ENCODE peak calls at places on chromosomes 5 and 9, in four cellular contexts. One of them, this sample, is unnamed.

GRCh38 chr5:169331292-169331852 is 30.4 kb upstream of the SLIT3 start:
- DNase-seq in IMR-90: no peak
- DNase-seq in GM12878: no peak
- DNase-seq in K562: no peak
- DNase-seq in this sample: peak

GRCh38 chr9:80842383-80842782 is 847.0 kb downstream of the TLE1 start:
- DNase-seq in IMR-90: no peak
- DNase-seq in GM12878: no peak
- DNase-seq in K562: no peak
- DNase-seq in this sample: no peak

GRCh38 chr5:123125172-123125508 is 36.1 kb downstream of the PRDM6 start:
- DNase-seq in IMR-90: peak
- DNase-seq in GM12878: no peak
- DNase-seq in K562: no peak
- DNase-seq in this sample: no peak

GRCh38 chr5:133962131-133962530 is 6.3 kb downstream of the C5orf15 start:
- DNase-seq in IMR-90: no peak
- DNase-seq in GM12878: no peak
- DNase-seq in K562: no peak
- DNase-seq in this sample: no peak

GRCh38 chr5:6905423-6905822 is 192.2 kb downstream of the TENT4A start:
- DNase-seq in IMR-90: no peak
- DNase-seq in GM12878: no peak
- DNase-seq in K562: no peak
- DNase-seq in this sample: no peak

GRCh38 chr5:1421521-1422341 is 23.5 kb downstream of the SLC6A3 start:
- DNase-seq in IMR-90: no peak
- DNase-seq in GM12878: no peak
- DNase-seq in K562: no peak
- DNase-seq in this sample: no peak

GRCh38 chr5:169574147-169574646 is 9.4 kb upstream of the SPDL1 start:
- DNase-seq in IMR-90: no peak
- DNase-seq in GM12878: no peak
- DNase-seq in K562: no peak
- DNase-seq in this sample: no peak

GRCh38 chr5:36576721-36577120 is 29.7 kb upstream of the SLC1A3 start:
- DNase-seq in IMR-90: no peak
- DNase-seq in GM12878: no peak
- DNase-seq in K562: no peak
- DNase-seq in this sample: no peak

GRCh38 chr5:80672140-80672736 is 17.5 kb upstream of the DHFR start:
- DNase-seq in IMR-90: peak
- DNase-seq in GM12878: peak
- DNase-seq in K562: peak
- DNase-seq in this sample: peak

GRCh38 chr5:133685402-133686018 is 73.2 kb upstream of the FSTL4 start:
- DNase-seq in IMR-90: no peak
- DNase-seq in GM12878: no peak
- DNase-seq in K562: no peak
- DNase-seq in this sample: no peak

GRCh38 chr9:7094052-7094451 is 336.3 kb downstream of the KDM4C start:
- DNase-seq in IMR-90: peak
- DNase-seq in GM12878: no peak
- DNase-seq in K562: no peak
- DNase-seq in this sample: no peak

GRCh38 chr9:114362394-114362793 is 25.4 kb downstream of the AKNA start:
- DNase-seq in IMR-90: no peak
- DNase-seq in GM12878: no peak
- DNase-seq in K562: no peak
- DNase-seq in this sample: no peak

GRCh38 chr5:175347027-175347426 is 97.0 kb downstream of the DRD1 start:
- DNase-seq in IMR-90: peak
- DNase-seq in GM12878: no peak
- DNase-seq in K562: no peak
- DNase-seq in this sample: no peak

GRCh38 chr5:138352722-138353549 is 451 bp downstream of the KDM3B start:
- DNase-seq in IMR-90: peak
- DNase-seq in GM12878: no peak
- DNase-seq in K562: peak
- DNase-seq in this sample: peak

GRCh38 chr9:99181621-99182020 is 40.1 kb downstream of the ALG2 start:
- DNase-seq in IMR-90: peak
- DNase-seq in GM12878: peak
- DNase-seq in K562: no peak
- DNase-seq in this sample: no peak

GRCh38 chr9:112665347-112665746 is 52.6 kb downstream of the INIP start:
- DNase-seq in IMR-90: peak
- DNase-seq in GM12878: no peak
- DNase-seq in K562: peak
- DNase-seq in this sample: peak

GRCh38 chr9:70363760-70364159 is 50.7 kb downstream of the KLF9 start:
- DNase-seq in IMR-90: no peak
- DNase-seq in GM12878: no peak
- DNase-seq in K562: no peak
- DNase-seq in this sample: no peak

GRCh38 chr5:671459-672328 is 21.5 kb downstream of the TPPP start:
- DNase-seq in IMR-90: peak
- DNase-seq in GM12878: no peak
- DNase-seq in K562: peak
- DNase-seq in this sample: peak

GRCh38 chr5:72921886-72922285 is 34.0 kb upstream of the FCHO2 start:
- DNase-seq in IMR-90: no peak
- DNase-seq in GM12878: no peak
- DNase-seq in K562: no peak
- DNase-seq in this sample: no peak

GRCh38 chr5:100448250-100448649 is 86.9 kb upstream of the FAM174A start:
- DNase-seq in IMR-90: no peak
- DNase-seq in GM12878: no peak
- DNase-seq in K562: no peak
- DNase-seq in this sample: no peak

GRCh38 chr5:2755371-2755715 is 3.9 kb upstream of the IRX2 start:
- DNase-seq in IMR-90: no peak
- DNase-seq in GM12878: no peak
- DNase-seq in K562: no peak
- DNase-seq in this sample: no peak

GRCh38 chr5:178548751-178549150 is 41.4 kb downstream of the COL23A1 start:
- DNase-seq in IMR-90: no peak
- DNase-seq in GM12878: no peak
- DNase-seq in K562: no peak
- DNase-seq in this sample: no peak

GRCh38 chr9:87097238-87097637 is 149.9 kb upstream of the GAS1 start:
- DNase-seq in IMR-90: no peak
- DNase-seq in GM12878: no peak
- DNase-seq in K562: no peak
- DNase-seq in this sample: no peak

GRCh38 chr5:142600611-142601360 is 85.1 kb downstream of the FGF1 start:
- DNase-seq in IMR-90: peak
- DNase-seq in GM12878: no peak
- DNase-seq in K562: no peak
- DNase-seq in this sample: no peak

GRCh38 chr9:124881138-124881743 is 19.3 kb downstream of the ARPC5L start:
- DNase-seq in IMR-90: no peak
- DNase-seq in GM12878: no peak
- DNase-seq in K562: no peak
- DNase-seq in this sample: no peak

GRCh38 chr5:168916852-168917251 is 337.7 kb upstream of the PANK3 start:
- DNase-seq in IMR-90: no peak
- DNase-seq in GM12878: no peak
- DNase-seq in K562: no peak
- DNase-seq in this sample: no peak

GRCh38 chr5:77232959-77233358 is 22.5 kb downstream of the PDE8B start:
- DNase-seq in IMR-90: no peak
- DNase-seq in GM12878: no peak
- DNase-seq in K562: no peak
- DNase-seq in this sample: no peak

GRCh38 chr9:76810377-76810957 is 46.2 kb downstream of the PCA3 start:
- DNase-seq in IMR-90: peak
- DNase-seq in GM12878: no peak
- DNase-seq in K562: peak
- DNase-seq in this sample: peak

GRCh38 chr5:43616535-43616934 is 13.6 kb downstream of the NNT start:
- DNase-seq in IMR-90: peak
- DNase-seq in GM12878: no peak
- DNase-seq in K562: no peak
- DNase-seq in this sample: no peak

GRCh38 chr9:20592673-20593072 is 29.6 kb downstream of the MLLT3 start:
- DNase-seq in IMR-90: peak
- DNase-seq in GM12878: no peak
- DNase-seq in K562: no peak
- DNase-seq in this sample: no peak

GRCh38 chr9:75866273-75866871 is 24.1 kb upstream of the PCSK5 start:
- DNase-seq in IMR-90: peak
- DNase-seq in GM12878: no peak
- DNase-seq in K562: peak
- DNase-seq in this sample: no peak

GRCh38 chr5:153905214-153905613 is 133.5 kb downstream of the FAM114A2 start:
- DNase-seq in IMR-90: no peak
- DNase-seq in GM12878: no peak
- DNase-seq in K562: no peak
- DNase-seq in this sample: no peak

GRCh38 chr9:131237311-131237710 is 39.0 kb downstream of the FAM78A start:
- DNase-seq in IMR-90: no peak
- DNase-seq in GM12878: no peak
- DNase-seq in K562: no peak
- DNase-seq in this sample: no peak
- TF ChIP-seq ELK1 in IMR-90: no peak
- TF ChIP-seq ELK1 in GM12878: no peak
- TF ChIP-seq ELK1 in K562: no peak
- TF ChIP-seq ELK1 in this sample: no peak

GRCh38 chr9:122314193-122314592 is 49.5 kb downstream of the MRRF start:
- DNase-seq in IMR-90: no peak
- DNase-seq in GM12878: no peak
- DNase-seq in K562: no peak
- DNase-seq in this sample: no peak
- TF ChIP-seq ELK1 in IMR-90: no peak
- TF ChIP-seq ELK1 in GM12878: no peak
- TF ChIP-seq ELK1 in K562: no peak
- TF ChIP-seq ELK1 in this sample: no peak

GRCh38 chr9:137774775-137775386 is 102.7 kb upstream of the CACNA1B start:
- DNase-seq in IMR-90: no peak
- DNase-seq in GM12878: no peak
- DNase-seq in K562: no peak
- DNase-seq in this sample: no peak

GRCh38 chr9:137771580-137771979 is 106.0 kb upstream of the CACNA1B start:
- DNase-seq in IMR-90: no peak
- DNase-seq in GM12878: no peak
- DNase-seq in K562: no peak
- DNase-seq in this sample: no peak

GRCh38 chr9:137776306-137776995 is 101.1 kb upstream of the CACNA1B start:
- DNase-seq in IMR-90: no peak
- DNase-seq in GM12878: no peak
- DNase-seq in K562: no peak
- DNase-seq in this sample: no peak

GRCh38 chr9:137777761-137778160 is 99.8 kb upstream of the CACNA1B start:
- DNase-seq in IMR-90: no peak
- DNase-seq in GM12878: no peak
- DNase-seq in K562: no peak
- DNase-seq in this sample: no peak

DNA sequence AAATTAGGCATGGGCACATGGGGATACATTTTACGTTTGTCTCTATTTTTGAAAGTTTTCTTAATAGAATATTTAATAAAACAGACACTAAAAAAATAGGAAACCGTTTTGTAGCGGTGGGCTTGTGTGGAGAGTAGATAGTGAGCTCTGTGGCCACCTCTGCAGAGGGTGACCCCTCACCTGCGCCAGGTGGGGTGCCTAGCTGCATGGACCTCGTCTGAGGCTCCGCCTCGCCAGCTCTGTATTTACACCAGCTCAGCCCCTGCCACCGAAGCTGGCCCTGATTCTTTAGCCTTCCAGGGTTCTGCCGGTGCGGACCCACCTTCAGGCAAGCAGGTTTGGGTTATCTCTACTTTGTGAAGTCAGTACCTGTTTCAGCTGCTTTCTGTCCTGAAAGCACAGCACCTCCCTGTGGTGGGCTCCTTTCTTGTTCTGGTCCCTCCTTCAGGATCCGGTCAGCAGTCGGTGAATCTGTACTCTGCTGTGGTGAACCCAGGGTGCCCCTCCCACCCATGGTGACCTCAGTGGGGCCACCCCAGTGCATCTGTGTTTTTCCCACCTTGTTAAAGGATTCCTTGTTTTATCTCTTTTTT is 105.2 kb upstream of the CACNA1B start:
- DNase-seq in IMR-90: no peak
- DNase-seq in GM12878: no peak
- DNase-seq in K562: no peak
- DNase-seq in this sample: peak
- TF ChIP-seq ELK1 in IMR-90: no peak
- TF ChIP-seq ELK1 in GM12878: no peak
- TF ChIP-seq ELK1 in K562: no peak
- TF ChIP-seq ELK1 in this sample: no peak

GRCh38 chr5:95595289-95595931 is 24.5 kb upstream of the GPR150 start:
- DNase-seq in IMR-90: no peak
- DNase-seq in GM12878: no peak
- DNase-seq in K562: no peak
- DNase-seq in this sample: no peak

GRCh38 chr5:95591490-95591901 is 28.4 kb upstream of the GPR150 start:
- DNase-seq in IMR-90: peak
- DNase-seq in GM12878: no peak
- DNase-seq in K562: no peak
- DNase-seq in this sample: peak

GRCh38 chr5:95590880-95591279 is 29.0 kb upstream of the GPR150 start:
- DNase-seq in IMR-90: no peak
- DNase-seq in GM12878: no peak
- DNase-seq in K562: no peak
- DNase-seq in this sample: no peak
- TF ChIP-seq ELK1 in IMR-90: no peak
- TF ChIP-seq ELK1 in GM12878: no peak
- TF ChIP-seq ELK1 in K562: no peak
- TF ChIP-seq ELK1 in this sample: no peak

GRCh38 chr5:172820046-172820767 is 13.8 kb upstream of the ERGIC1 start:
- DNase-seq in IMR-90: peak
- DNase-seq in GM12878: no peak
- DNase-seq in K562: no peak
- DNase-seq in this sample: no peak
- TF ChIP-seq ELK1 in IMR-90: no peak
- TF ChIP-seq ELK1 in GM12878: no peak
- TF ChIP-seq ELK1 in K562: no peak
- TF ChIP-seq ELK1 in this sample: no peak

GRCh38 chr5:136157514-136157913 is 24.9 kb downstream of the SMAD5 start:
- DNase-seq in IMR-90: no peak
- DNase-seq in GM12878: no peak
- DNase-seq in K562: no peak
- DNase-seq in this sample: no peak

GRCh38 chr5:136155078-136155477 is 22.4 kb downstream of the SMAD5 start:
- DNase-seq in IMR-90: no peak
- DNase-seq in GM12878: no peak
- DNase-seq in K562: no peak
- DNase-seq in this sample: no peak

GRCh38 chr5:136155769-136156168 is 23.1 kb downstream of the SMAD5 start:
- DNase-seq in IMR-90: peak
- DNase-seq in GM12878: no peak
- DNase-seq in K562: no peak
- DNase-seq in this sample: no peak

GRCh38 chr5:136162001-136162400 is 29.4 kb downstream of the SMAD5 start:
- DNase-seq in IMR-90: peak
- DNase-seq in GM12878: no peak
- DNase-seq in K562: no peak
- DNase-seq in this sample: no peak

GRCh38 chr5:136159457-136159856 is 26.8 kb downstream of the SMAD5 start:
- DNase-seq in IMR-90: peak
- DNase-seq in GM12878: no peak
- DNase-seq in K562: no peak
- DNase-seq in this sample: no peak
- TF ChIP-seq ELK1 in IMR-90: no peak
- TF ChIP-seq ELK1 in GM12878: no peak
- TF ChIP-seq ELK1 in K562: no peak
- TF ChIP-seq ELK1 in this sample: no peak